ENCODE peak calls at places on chromosomes 7 and 10, in nine cellular contexts. B, K, X, H, I, S, Y, M and G are unnamed samples.

GRCh38 chr7:55624813-55625212 is 52.5 kb upstream of the VOPP1 start:
- DNase-seq in M (no peak), X (no peak), B (no peak), Y (no peak), I (no peak), H (no peak), S (no peak), K (no peak), G (no peak)

GRCh38 chr10:125024496-125025234 is 82.7 kb downstream of the ZRANB1 start:
- DNase-seq in S (no peak), Y (no peak), I (no peak), M (no peak), B (no peak), X (no peak), H (no peak), K (no peak), G (no peak)

GRCh38 chr7:87342231-87342630 is 3.2 kb upstream of the CROT start:
- DNase-seq in B (no peak), H (no peak), M (no peak), Y (no peak), S (no peak), X (no peak), I (no peak), K (no peak), G (no peak)

GRCh38 chr10:3873728-3874461 is 88.9 kb upstream of the KLF6 start:
- DNase-seq in Y (no peak), M (no peak), X (peak; percentile 62), H (no peak), B (peak; percentile 51), S (no peak), I (no peak), K (no peak), G (no peak)

GRCh38 chr7:150428671-150429451 is 21.6 kb upstream of the GIMAP8 start:
- DNase-seq in S (peak; percentile 39), K (no peak), M (no peak), Y (no peak), B (no peak), I (peak; percentile 72), X (peak; percentile 69), H (no peak), G (peak; percentile 81)

GRCh38 chr10:77357611-77358010 is 280.0 kb downstream of the KCNMA1 start:
- DNase-seq in B (no peak), M (no peak), H (no peak), K (no peak), I (no peak), S (no peak), X (peak; percentile 57), Y (no peak), G (no peak)

GRCh38 chr10:48273741-48274140 is 755 bp downstream of the FRMPD2 start:
- DNase-seq in S (no peak), M (no peak), I (no peak), X (no peak), B (no peak), H (no peak), K (no peak), Y (no peak), G (no peak)

GRCh38 chr7:140983802-140984201 is 30.9 kb downstream of the MRPS33 start:
- DNase-seq in Y (no peak), X (no peak), B (peak; percentile 8), M (no peak), S (no peak), K (no peak), H (no peak), I (no peak), G (no peak)

GRCh38 chr10:127017406-127018297 is 112.4 kb downstream of the DOCK1 start:
- DNase-seq in B (no peak), K (no peak), H (no peak), Y (no peak), M (no peak), I (no peak), X (no peak), S (no peak), G (no peak)

GRCh38 chr7:5472432-5473315 is 49.0 kb upstream of the TNRC18 start:
- DNase-seq in B (no peak), I (no peak), Y (no peak), K (no peak), H (no peak), X (no peak), S (no peak), M (no peak), G (no peak)

GRCh38 chr7:107696330-107696946 is 35.8 kb downstream of the SLC26A4 start:
- DNase-seq in Y (no peak), X (no peak), K (no peak), M (no peak), S (no peak), H (no peak), B (no peak), I (no peak), G (no peak)

GRCh38 chr7:81499262-81500116 is 270.4 kb downstream of the HGF start:
- DNase-seq in S (no peak), H (no peak), Y (no peak), K (no peak), B (peak; percentile 81), M (no peak), I (no peak), X (peak; percentile 52), G (peak; percentile 49)

GRCh38 chr10:82440775-82441174 is 565.8 kb downstream of the NRG3 start:
- DNase-seq in X (no peak), B (no peak), H (no peak), K (no peak), Y (no peak), S (no peak), I (no peak), M (no peak), G (no peak)

GRCh38 chr7:42238709-42239395 is 1.8 kb upstream of the GLI3 start:
- DNase-seq in Y (no peak), M (no peak), H (no peak), S (no peak), I (peak; percentile 10), X (no peak), K (no peak), B (no peak), G (no peak)

GRCh38 chr7:43491984-43492383 is 90.9 kb upstream of the STK17A start:
- DNase-seq in Y (no peak), S (no peak), M (no peak), X (no peak), K (no peak), I (no peak), B (no peak), H (no peak), G (no peak)

GRCh38 chr10:60944910-60945297 is 919 bp upstream of the RHOBTB1 start:
- DNase-seq in X (no peak), Y (no peak), H (no peak), I (no peak), B (no peak), M (no peak), K (no peak), S (no peak), G (no peak)

GRCh38 chr7:147013820-147014219 is 897.2 kb downstream of the CNTNAP2 start:
- DNase-seq in B (no peak), M (no peak), S (no peak), H (no peak), I (no peak), Y (no peak), X (no peak), K (no peak), G (no peak)

DNA sequence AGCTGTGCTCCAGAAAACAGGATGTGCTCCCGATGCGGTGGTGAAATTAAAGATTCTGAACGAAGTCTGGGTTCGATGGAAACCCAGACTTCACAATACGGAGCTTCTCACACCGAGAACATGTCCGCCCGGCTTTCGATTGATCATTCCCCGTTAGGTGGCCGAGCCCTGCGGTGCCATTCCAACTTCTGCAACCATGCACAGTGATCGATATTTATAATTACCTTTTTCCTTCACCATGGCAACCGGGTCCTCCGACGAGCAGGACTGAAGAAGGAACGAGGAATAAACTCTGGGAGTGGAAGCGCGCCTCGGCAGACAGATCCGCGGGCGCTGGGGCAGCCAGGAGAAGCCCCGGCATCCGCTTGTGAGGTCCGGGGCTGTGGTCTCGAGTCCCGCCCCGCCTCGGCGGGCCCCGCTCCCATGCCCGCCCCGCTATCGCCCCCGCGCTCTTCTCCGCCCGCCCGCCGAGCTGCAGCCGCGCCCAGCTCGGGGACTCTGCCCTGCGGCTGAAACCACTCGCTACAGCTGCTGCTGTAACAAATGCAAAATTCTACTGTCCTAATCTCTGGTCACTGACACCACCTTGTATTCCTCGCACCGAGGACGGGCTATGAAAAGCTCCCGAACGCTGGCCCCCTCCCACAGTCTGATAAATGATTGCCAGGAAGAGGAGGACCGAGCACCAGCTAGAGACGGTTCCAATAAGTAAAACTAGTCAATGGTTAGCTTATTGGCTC is 26.2 kb downstream of the ABLIM1 start:
- DNase-seq in Y (no peak), K (no peak), M (peak; percentile 78), S (no peak), X (peak; percentile 33), I (peak; percentile 57), B (no peak), H (peak; percentile 90), G (no peak)
- TF ChIP-seq POLR2A in Y (no peak), K (no peak), M (no peak), S (no peak), X (no peak), I (no peak), B (no peak), H (no peak), G (no peak)

GRCh38 chr7:158814637-158815036 is 14.7 kb downstream of the ESYT2 start:
- DNase-seq in I (no peak), Y (no peak), H (no peak), X (no peak), B (no peak), S (no peak), K (no peak), M (no peak), G (no peak)
- H3K4me1 ChIP-seq in I (peaks cover 58% of the 10 kb centered on the region), Y (peaks cover 67% of the 10 kb centered on the region), H (peaks cover 60% of the 10 kb centered on the region), X (peaks cover 76% of the 10 kb centered on the region), B (peaks cover 37% of the 10 kb centered on the region), S (peaks cover 7% of the 10 kb centered on the region), K (peaks cover 92% of the 10 kb centered on the region), M (peaks cover 19% of the 10 kb centered on the region), G (no peaks in the 10 kb centered on the region)

DNA sequence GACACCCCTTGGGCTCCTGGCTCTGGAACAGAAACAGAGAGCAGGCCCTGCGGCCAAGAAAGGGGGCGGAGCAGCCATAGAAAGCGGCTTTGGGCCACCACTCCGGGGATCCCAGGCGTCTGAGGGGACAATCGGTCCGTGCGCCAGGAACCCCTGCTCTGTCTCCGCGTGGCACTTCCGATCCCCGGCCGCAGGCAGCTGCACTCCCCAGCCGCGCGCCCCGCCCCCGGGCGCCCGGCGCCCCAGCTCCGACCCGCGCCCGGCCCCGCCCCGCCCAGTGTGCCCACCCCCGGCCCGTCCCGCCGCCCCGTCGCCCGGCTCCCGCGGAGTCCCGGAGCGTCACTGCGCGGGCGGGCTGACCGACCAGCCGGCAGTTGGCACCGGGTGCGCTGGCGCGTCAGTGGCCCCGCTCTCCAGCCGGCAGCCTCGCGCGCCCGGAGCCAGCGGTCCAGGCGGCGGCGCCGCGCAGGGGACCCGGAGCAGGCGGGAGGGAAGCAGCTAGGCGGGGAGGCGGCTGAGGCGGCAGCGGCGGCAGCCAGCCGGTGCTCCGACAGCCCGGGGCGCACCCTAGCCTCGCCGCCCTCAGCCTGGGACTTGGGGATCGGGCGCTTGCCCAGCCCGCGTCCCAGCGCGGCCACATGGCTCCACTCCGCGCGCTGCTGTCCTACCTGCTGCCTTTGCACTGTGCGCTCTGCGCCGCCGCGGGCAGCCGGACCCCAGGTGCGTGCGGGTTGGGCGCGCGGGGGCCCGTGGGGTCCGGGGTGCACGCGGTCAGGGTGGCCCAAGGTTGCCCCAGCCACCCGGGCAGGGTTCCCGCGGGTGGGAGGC is at the start of gene ADAMTS14:
- DNase-seq in H (peak; percentile 90), K (no peak), M (peak; percentile 73), S (no peak), X (peak; percentile 33), I (peak; percentile 19), B (peak; percentile 29), Y (no peak), G (no peak)
- TF ChIP-seq POLR2A in H (no peak), K (no peak), M (no peak), S (no peak), X (no peak), I (no peak), B (no peak), Y (no peak), G (no peak)

GRCh38 chr7:16812542-16813231 is 7.9 kb upstream of the AGR2 start:
- DNase-seq in I (no peak), H (no peak), S (no peak), Y (no peak), M (no peak), K (no peak), B (no peak), X (no peak), G (no peak)
- H3K4me1 ChIP-seq in I (peaks cover 38% of the 10 kb centered on the region), H (peaks cover 3% of the 10 kb centered on the region), S (no peaks in the 10 kb centered on the region), Y (no peaks in the 10 kb centered on the region), M (no peaks in the 10 kb centered on the region), K (peaks cover 19% of the 10 kb centered on the region), B (no peaks in the 10 kb centered on the region), X (peaks cover 69% of the 10 kb centered on the region), G (no peaks in the 10 kb centered on the region)